ENCODE peak calls at places on chromosomes 16 and 17, in ten cellular contexts. F is mammary epithelial cell, I is suprapubic skin, U is cardiac muscle cell, R is lung, C is neural progenitor cell, V is esophagus squamous epithelium, L is colonic mucosa, A is H1, S is AG04450. H is an unnamed sample.

GRCh38 chr16:88468289-88469129 is 15.4 kb downstream of the ZFPM1 start:
- DNase-seq in F (peak), I (no peak), U (peak), R (no peak), C (peak), V (no peak), L (no peak), A (peak), S (no peak), H (peak)

GRCh38 chr17:83080641-83081560 is 1.5 kb downstream of the METRNL start:
- DNase-seq in F (no peak), I (no peak), U (peak), R (no peak), C (peak), V (no peak), L (peak), A (no peak), S (no peak), H (no peak)

GRCh38 chr16:52068447-52069074 is 478.4 kb downstream of the TOX3 start:
- DNase-seq in F (peak), I (no peak), U (peak), R (no peak), C (peak), V (no peak), L (peak), A (peak), S (no peak), H (peak)

GRCh38 chr16:56364865-56365264 is 60.5 kb downstream of the AMFR start:
- DNase-seq in F (no peak), I (no peak), U (no peak), R (no peak), C (no peak), V (no peak), L (no peak), A (no peak), S (no peak), H (no peak)

GRCh38 chr17:44910231-44911106 is 4.8 kb downstream of the GFAP start:
- DNase-seq in F (no peak), I (no peak), U (no peak), R (no peak), C (no peak), V (no peak), L (no peak), A (no peak), S (no peak), H (no peak)

GRCh38 chr17:40915199-40915661 is 22.2 kb downstream of the KRT23 start:
- DNase-seq in F (peak), I (no peak), U (no peak), R (no peak), C (no peak), V (no peak), L (no peak), A (no peak), S (peak), H (no peak)

GRCh38 chr17:49730078-49730786 is 22.5 kb upstream of the SLC35B1 start:
- DNase-seq in F (no peak), I (peak), U (no peak), R (peak), C (no peak), V (no peak), L (peak), A (no peak), S (peak), H (no peak)

GRCh38 chr16:54080524-54081008 is 206.0 kb downstream of the IRX3 start:
- DNase-seq in F (peak), I (no peak), U (no peak), R (no peak), C (no peak), V (no peak), L (no peak), A (no peak), S (peak), H (no peak)

GRCh38 chr17:50060951-50061712 is 5.2 kb downstream of the ITGA3 start:
- DNase-seq in F (peak), I (peak), U (peak), R (peak), C (no peak), V (no peak), L (peak), A (no peak), S (no peak), H (no peak)

GRCh38 chr17:80446645-80447405 is 29.6 kb downstream of the NPTX1 start:
- DNase-seq in F (peak), I (no peak), U (no peak), R (no peak), C (no peak), V (no peak), L (no peak), A (no peak), S (no peak), H (no peak)

GRCh38 chr16:71540-72341 is 690 bp downstream of the RHBDF1 start:
- DNase-seq in F (peak), I (peak), U (peak), R (peak), C (peak), V (no peak), L (peak), A (no peak), S (no peak), H (peak)

GRCh38 chr16:73288435-73288834 is 240.5 kb upstream of the ZFHX3 start:
- DNase-seq in F (no peak), I (no peak), U (no peak), R (no peak), C (no peak), V (no peak), L (no peak), A (no peak), S (no peak), H (no peak)

GRCh38 chr16:75024591-75024990 is 25.8 kb downstream of the ZNRF1 start:
- DNase-seq in F (no peak), I (no peak), U (no peak), R (no peak), C (no peak), V (no peak), L (no peak), A (no peak), S (no peak), H (no peak)

GRCh38 chr16:53948734-53949430 is 244.9 kb downstream of the FTO start:
- DNase-seq in F (no peak), I (no peak), U (no peak), R (no peak), C (no peak), V (no peak), L (no peak), A (no peak), S (no peak), H (no peak)

GRCh38 chr17:265726-266125 is 84.3 kb upstream of the DOC2B start:
- DNase-seq in F (no peak), I (peak), U (no peak), R (no peak), C (no peak), V (no peak), L (peak), A (no peak), S (no peak), H (peak)

GRCh38 chr17:16215002-16215272 is 397 bp downstream of the NCOR1 start:
- DNase-seq in F (no peak), I (peak), U (peak), R (peak), C (peak), V (no peak), L (peak), A (no peak), S (no peak), H (peak)

GRCh38 chr17:76239538-76240274 is 587 bp downstream of the RNF157 start:
- DNase-seq in F (no peak), I (peak), U (peak), R (no peak), C (peak), V (no peak), L (no peak), A (no peak), S (no peak), H (no peak)

GRCh38 chr17:10750210-10750609 is 20.4 kb upstream of the TMEM220 start:
- DNase-seq in F (no peak), I (no peak), U (no peak), R (no peak), C (no peak), V (no peak), L (no peak), A (no peak), S (no peak), H (no peak)

GRCh38 chr16:59543641-59544040 is 809.5 kb upstream of the GOT2 start:
- DNase-seq in F (peak), I (no peak), U (no peak), R (no peak), C (no peak), V (no peak), L (no peak), A (no peak), S (peak), H (no peak)

GRCh38 chr17:59366773-59367656 is 35.6 kb downstream of the YPEL2 start:
- DNase-seq in F (no peak), I (no peak), U (peak), R (peak), C (no peak), V (no peak), L (peak), A (no peak), S (no peak), H (peak)

GRCh38 chr16:72961115-72961832 is 86.7 kb downstream of the ZFHX3 start:
- DNase-seq in F (no peak), I (no peak), U (no peak), R (no peak), C (no peak), V (no peak), L (no peak), A (no peak), S (no peak), H (peak)

GRCh38 chr16:20899503-20900298 is 457 bp downstream of the DCUN1D3 start:
- DNase-seq in F (no peak), I (peak), U (peak), R (no peak), C (no peak), V (no peak), L (peak), A (no peak), S (no peak), H (peak)

GRCh38 chr17:12406623-12407228 is 259.0 kb upstream of the MYOCD start:
- DNase-seq in F (no peak), I (no peak), U (no peak), R (no peak), C (no peak), V (no peak), L (no peak), A (no peak), S (no peak), H (no peak)

GRCh38 chr16:50517450-50518252 is 30.5 kb upstream of the NKD1 start:
- DNase-seq in F (no peak), I (no peak), U (no peak), R (no peak), C (no peak), V (no peak), L (no peak), A (no peak), S (no peak), H (no peak)

GRCh38 chr17:31835984-31836383 is 23.1 kb downstream of the COPRS start:
- DNase-seq in F (no peak), I (no peak), U (no peak), R (no peak), C (no peak), V (no peak), L (no peak), A (no peak), S (no peak), H (no peak)

GRCh38 chr16:56911771-56912541 is 20.0 kb upstream of the HERPUD1 start:
- DNase-seq in F (no peak), I (no peak), U (no peak), R (peak), C (peak), V (no peak), L (peak), A (no peak), S (no peak), H (no peak)

GRCh38 chr16:1528921-1529537 is 4.4 kb upstream of the TMEM204 start:
- DNase-seq in F (no peak), I (no peak), U (no peak), R (no peak), C (no peak), V (no peak), L (no peak), A (no peak), S (no peak), H (no peak)

GRCh38 chr16:46673320-46674013 is 15.5 kb downstream of the VPS35 start:
- DNase-seq in F (peak), I (no peak), U (peak), R (no peak), C (peak), V (no peak), L (no peak), A (no peak), S (no peak), H (peak)
- TF ChIP-seq CTCF in F (peak), I (peak), U (peak), R (peak), C (peak), V (peak), L (peak), A (peak), S (peak), H (peak)

GRCh38 chr16:78094166-78094565 is 5.3 kb upstream of the WWOX start:
- DNase-seq in F (no peak), I (no peak), U (no peak), R (no peak), C (no peak), V (no peak), L (no peak), A (no peak), S (no peak), H (peak)

GRCh38 chr16:78098087-78098486 is 1.4 kb upstream of the WWOX start:
- DNase-seq in F (no peak), I (no peak), U (no peak), R (no peak), C (no peak), V (no peak), L (no peak), A (no peak), S (no peak), H (no peak)

GRCh38 chr16:78094998-78095397 is 4.5 kb upstream of the WWOX start:
- DNase-seq in F (no peak), I (no peak), U (no peak), R (no peak), C (no peak), V (no peak), L (no peak), A (no peak), S (no peak), H (no peak)

GRCh38 chr16:78097522-78097921 is 1.9 kb upstream of the WWOX start:
- DNase-seq in F (peak), I (no peak), U (no peak), R (no peak), C (no peak), V (no peak), L (no peak), A (no peak), S (no peak), H (no peak)

DNA sequence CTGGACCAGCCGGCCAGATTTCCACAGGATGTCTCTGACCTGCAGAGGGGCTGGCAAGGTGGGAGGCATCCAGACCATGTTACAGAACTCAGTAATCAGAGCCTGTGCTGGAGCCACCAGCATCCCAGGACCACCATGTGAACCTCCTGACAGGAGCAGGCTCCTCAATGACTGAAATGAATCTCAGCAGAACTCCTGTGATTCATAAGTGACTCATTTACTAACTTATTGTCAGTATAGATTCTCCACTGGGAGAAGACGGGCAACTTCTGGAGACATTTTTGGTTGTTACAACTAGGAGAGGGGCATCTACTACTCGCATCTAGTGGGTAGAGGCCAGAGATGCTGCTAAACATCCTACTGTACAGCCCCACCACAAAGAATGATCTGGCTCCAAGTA is 3.1 kb upstream of the WWOX start:
- DNase-seq in F (peak), I (no peak), U (no peak), R (no peak), C (no peak), V (no peak), L (no peak), A (no peak), S (no peak), H (no peak)
- H3K4me3 ChIP-seq in F (no peak), I (no peak), U (no peak), R (no peak), C (no peak), V (no peak), L (no peak), A (no peak), S (no peak), H (no peak)

DNA sequence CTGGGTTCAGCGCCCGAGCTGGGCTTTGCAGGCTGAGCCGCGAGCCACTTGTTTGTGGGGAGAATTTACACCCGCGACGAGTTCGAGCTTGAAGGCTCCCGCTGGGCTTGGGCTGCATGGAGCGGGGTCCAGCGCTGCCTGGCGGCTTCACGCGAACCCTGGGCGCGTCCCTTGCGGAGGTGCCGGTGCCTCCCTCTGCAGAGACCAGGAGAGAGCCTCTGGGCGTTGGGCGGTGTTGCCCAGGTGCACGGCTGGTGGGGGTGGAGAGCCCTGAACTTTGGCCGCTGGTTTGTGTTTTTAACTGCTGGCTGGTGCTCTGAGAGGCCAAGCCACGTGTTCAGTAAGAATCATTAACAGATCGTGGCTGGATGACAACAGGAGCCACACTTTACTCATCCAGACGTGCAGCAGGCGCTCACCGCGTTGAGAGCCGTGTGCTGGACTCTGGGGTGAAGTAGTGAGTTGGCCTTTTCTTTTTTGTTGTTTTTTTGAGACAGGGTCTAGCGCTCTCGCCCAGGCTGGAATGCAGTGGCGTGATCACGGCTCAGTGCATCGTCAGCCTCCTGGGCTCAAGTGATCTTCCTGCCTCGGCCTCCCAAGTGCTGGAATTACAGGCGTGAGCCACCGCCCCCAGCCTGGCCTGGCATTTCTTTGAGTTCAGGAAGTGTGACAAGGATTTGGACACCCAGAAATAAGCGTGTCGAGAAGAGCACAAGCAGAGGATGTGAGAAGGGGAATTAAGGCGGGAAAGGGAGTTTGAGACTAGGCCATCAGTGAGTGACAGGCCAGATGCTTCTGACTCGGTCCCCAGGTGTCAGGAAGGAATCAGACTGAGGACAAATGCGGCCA is 827 bp downstream of the CDK10 start:
- DNase-seq in F (peak), I (no peak), U (no peak), R (no peak), C (peak), V (no peak), L (peak), A (no peak), S (no peak), H (no peak)
- H3K27ac ChIP-seq in F (peak), I (peak), U (peak), R (peak), C (no peak), V (peak), L (peak), A (peak), S (peak), H (peak)

DNA sequence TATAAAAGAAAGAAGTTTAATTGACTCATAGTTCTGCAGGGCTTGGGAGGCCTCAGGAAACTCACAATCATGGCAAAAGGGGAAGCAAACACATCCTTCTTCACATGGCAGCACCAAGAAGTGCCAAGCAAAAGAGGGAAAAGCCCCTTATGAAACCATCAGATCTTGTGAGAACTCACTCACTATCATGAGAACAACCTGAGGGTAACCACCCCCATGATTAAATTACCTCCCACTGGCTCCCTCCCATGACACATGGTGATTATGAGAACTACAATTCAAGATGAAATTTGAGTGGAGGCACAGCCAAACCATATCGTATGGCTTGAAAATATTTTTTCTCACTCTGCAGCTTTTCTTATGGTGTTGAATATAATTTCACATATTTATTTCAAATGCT is 151.7 kb downstream of the ANKFN1 start:
- DNase-seq in F (no peak), I (no peak), U (no peak), R (no peak), C (no peak), V (no peak), L (no peak), A (no peak), S (no peak), H (no peak)
- TF ChIP-seq CTCF in F (no peak), I (no peak), U (no peak), R (no peak), C (no peak), V (no peak), L (no peak), A (no peak), S (no peak), H (peak)